ENCODE peak calls at places on chromosomes 4 and X, in five cellular contexts. K, U, H, A and J are unnamed samples.

GRCh38 chr4:185232370-185232769 is 23.0 kb downstream of the SNX25 start:
- DNase-seq in K (no peak), U (no peak), H (no peak), A (no peak), J (no peak)

GRCh38 chrX:153778151-153778551 is 2.7 kb upstream of the SRPK3 start:
- DNase-seq in K (no peak), U (no peak), H (no peak), A (no peak), J (no peak)

GRCh38 chr4:68369474-68369805 is 19.6 kb upstream of the YTHDC1 start:
- DNase-seq in K (peak; percentile 32), U (no peak), H (no peak), A (peak; percentile 63), J (no peak)

GRCh38 chr4:37825943-37826281 is 574 bp upstream of the PGM2 start:
- DNase-seq in K (no peak), U (no peak), H (no peak), A (no peak), J (no peak)

GRCh38 chr4:3114377-3114776 is 39.9 kb downstream of the HTT start:
- DNase-seq in K (no peak), U (no peak), H (no peak), A (no peak), J (no peak)

GRCh38 chrX:46811101-46811500 is 25.7 kb upstream of the RP2 start:
- DNase-seq in K (no peak), U (peak; percentile 1), H (no peak), A (no peak), J (no peak)

GRCh38 chr4:14165253-14165942 is 537.9 kb upstream of the BOD1L1 start:
- DNase-seq in K (no peak), U (no peak), H (no peak), A (no peak), J (no peak)

GRCh38 chrX:134484039-134484438 is 24.1 kb downstream of the HPRT1 start:
- DNase-seq in K (peak; percentile 36), U (peak; percentile 78), H (peak; percentile 14), A (peak; percentile 67), J (no peak)

GRCh38 chr4:112170451-112170993 is 25.3 kb downstream of the FAM241A start:
- DNase-seq in K (peak; percentile 94), U (peak; percentile 74), H (peak; percentile 55), A (peak; percentile 78), J (no peak)

GRCh38 chr4:56156141-56156540 is 207.4 kb downstream of the CEP135 start:
- DNase-seq in K (no peak), U (no peak), H (no peak), A (no peak), J (peak; percentile 42)

GRCh38 chr4:87103086-87103485 is 117.3 kb downstream of the KLHL8 start:
- DNase-seq in K (no peak), U (no peak), H (no peak), A (no peak), J (no peak)

GRCh38 chr4:16794816-16795445 is 103.5 kb downstream of the LDB2 start:
- DNase-seq in K (peak; percentile 34), U (peak; percentile 83), H (peak; percentile 63), A (peak; percentile 9), J (peak; percentile 84)

GRCh38 chrX:85052207-85052606 is 48.5 kb downstream of the APOOL start:
- DNase-seq in K (no peak), U (peak; percentile 0), H (no peak), A (no peak), J (no peak)

GRCh38 chrX:135489542-135489941 is 30.9 kb upstream of the INTS6L start:
- DNase-seq in K (no peak), U (no peak), H (no peak), A (no peak), J (no peak)

GRCh38 chr4:173171098-173171497 is 2.5 kb downstream of the GALNT7 start:
- DNase-seq in K (no peak), U (peak; percentile 46), H (peak; percentile 32), A (peak; percentile 38), J (no peak)

GRCh38 chr4:98446499-98447375 is 185.6 kb downstream of the RAP1GDS1 start:
- DNase-seq in K (no peak), U (no peak), H (no peak), A (no peak), J (no peak)

GRCh38 chr4:187302456-187302855 is 578.8 kb upstream of the FAT1 start:
- DNase-seq in K (no peak), U (no peak), H (no peak), A (no peak), J (no peak)

GRCh38 chr4:1325681-1326635 is 21.1 kb upstream of the UVSSA start:
- DNase-seq in K (no peak), U (no peak), H (no peak), A (no peak), J (no peak)

GRCh38 chrX:295136-295535 is 14.0 kb downstream of the PLCXD1 start:
- DNase-seq in K (no peak), U (no peak), H (no peak), A (no peak), J (no peak)

GRCh38 chr4:81688085-81688484 is 216.4 kb upstream of the RASGEF1B start:
- DNase-seq in K (no peak), U (no peak), H (no peak), A (peak; percentile 0), J (no peak)

GRCh38 chr4:74460833-74461232 is 15.9 kb downstream of the AREG start:
- DNase-seq in K (no peak), U (no peak), H (no peak), A (no peak), J (no peak)

GRCh38 chr4:37745946-37746345 is 59.8 kb upstream of the RELL1 start:
- DNase-seq in K (no peak), U (no peak), H (no peak), A (no peak), J (no peak)

GRCh38 chrX:131704136-131704695 is 160.3 kb downstream of the OR13H1 start:
- DNase-seq in K (no peak), U (no peak), H (no peak), A (peak; percentile 92), J (peak; percentile 15)

GRCh38 chr4:13371050-13371449 is 113.1 kb downstream of the RAB28 start:
- DNase-seq in K (no peak), U (no peak), H (no peak), A (no peak), J (no peak)

GRCh38 chrX:40173662-40174593 is 76.2 kb upstream of the BCOR start:
- DNase-seq in K (peak; percentile 72), U (peak; percentile 45), H (no peak), A (no peak), J (peak; percentile 38)

GRCh38 chr4:165185448-165185847 is 21.9 kb upstream of the KLHL2 start:
- DNase-seq in K (no peak), U (no peak), H (no peak), A (no peak), J (no peak)

GRCh38 chr4:21304061-21304541 is 603.8 kb downstream of the PACRGL start:
- DNase-seq in K (no peak), U (no peak), H (no peak), A (no peak), J (peak; percentile 73)

GRCh38 chr4:38106301-38106700 is 146.1 kb downstream of the PTTG2 start:
- DNase-seq in K (no peak), U (peak; percentile 55), H (no peak), A (no peak), J (no peak)

GRCh38 chr4:37835031-37835430 is 8.5 kb downstream of the PGM2 start:
- DNase-seq in K (no peak), U (no peak), H (no peak), A (no peak), J (no peak)

DNA sequence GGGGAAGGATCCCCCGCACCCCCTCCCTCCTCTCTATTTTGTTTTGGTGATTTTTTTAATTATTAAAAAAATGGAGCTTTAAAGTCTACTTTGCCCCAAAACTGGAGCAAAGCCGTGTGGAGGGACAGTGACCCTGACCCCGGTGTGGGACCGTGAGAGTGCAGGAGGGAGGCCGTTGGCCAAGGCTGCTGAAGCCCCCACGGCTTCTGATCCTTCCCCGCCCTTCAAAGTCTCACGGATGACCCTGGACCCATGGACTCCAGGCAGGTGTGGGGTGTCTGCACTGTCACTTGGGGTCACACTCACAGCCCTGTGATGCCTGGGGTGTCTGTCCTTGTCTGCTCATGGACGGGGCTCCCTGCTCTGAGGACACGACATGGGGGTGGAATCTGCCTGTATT is 133.3 kb downstream of the CPZ start:
- DNase-seq in K (no peak), U (no peak), H (no peak), A (no peak), J (no peak)
- TF ChIP-seq MAX in K (no peak), U (no peak), H (no peak), A (no peak), J (no peak)

DNA sequence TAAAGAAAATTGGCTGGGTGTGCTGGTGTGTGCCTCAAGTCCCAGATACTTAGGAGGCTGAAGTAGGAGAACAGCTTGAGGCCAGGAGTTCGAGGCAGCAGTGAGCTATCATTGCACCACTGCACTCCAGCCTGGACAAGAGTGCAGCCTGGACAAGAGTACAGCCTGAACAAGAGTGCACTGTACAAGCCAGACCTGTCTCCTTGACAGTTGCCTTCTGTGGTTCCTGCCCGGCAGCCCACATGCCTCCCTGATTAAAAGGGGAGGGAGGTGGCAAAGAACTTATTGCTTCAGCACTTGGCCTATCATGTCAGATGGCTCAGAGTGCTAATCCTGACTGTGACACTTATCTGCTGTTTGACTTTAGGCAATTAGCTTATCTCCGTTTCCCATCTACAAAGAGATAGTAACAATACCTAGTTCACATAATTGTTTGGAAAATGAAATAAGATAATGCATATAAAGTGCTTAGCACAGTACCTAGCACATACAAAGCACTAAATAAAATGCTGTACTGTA is 249.1 kb downstream of the DCLK2 start:
- DNase-seq in K (no peak), U (no peak), H (no peak), A (no peak), J (no peak)
- TF ChIP-seq MAX in K (no peak), U (no peak), H (no peak), A (no peak), J (no peak)

GRCh38 chrX:21373001-21373400 is 1.2 kb upstream of the CNKSR2 start:
- DNase-seq in K (no peak), U (no peak), H (no peak), A (no peak), J (no peak)
- TF ChIP-seq MAX in K (no peak), U (no peak), H (no peak), A (no peak), J (no peak)

GRCh38 chrX:71183341-71183740 is 38.7 kb downstream of the NLGN3 start:
- DNase-seq in K (no peak), U (no peak), H (no peak), A (no peak), J (no peak)
- TF ChIP-seq MAX in K (no peak), U (no peak), H (no peak), A (no peak), J (no peak)

GRCh38 chrX:113300580-113300979 is 459.9 kb upstream of the AMOT start:
- DNase-seq in K (no peak), U (no peak), H (no peak), A (no peak), J (no peak)

GRCh38 chrX:113305496-113305895 is 464.9 kb upstream of the AMOT start:
- DNase-seq in K (no peak), U (no peak), H (no peak), A (no peak), J (no peak)
- TF ChIP-seq MAX in K (no peak), U (no peak), H (no peak), A (no peak), J (no peak)